ENCODE peak calls at places on chromosomes 5 and 9, in seven cellular contexts. One of them, this sample, is unnamed. For H3K4me1, the result is how much of the 10 kb centered on the place peaks cover.

GRCh38 chr9:90838098-90838497 is 36.5 kb downstream of the SYK start:
- DNase-seq in colonic mucosa: no peak
- DNase-seq in Peyer's patch: peak
- DNase-seq in uterus: no peak
- DNase-seq in ovary: no peak
- DNase-seq in SK-N-SH: no peak
- DNase-seq in transverse colon: no peak
- DNase-seq in this sample: no peak

GRCh38 chr5:129670944-129671343 is 77.0 kb upstream of the MINAR2 start:
- DNase-seq in transverse colon: no peak
- DNase-seq in colonic mucosa: no peak
- DNase-seq in uterus: no peak
- DNase-seq in Peyer's patch: no peak
- DNase-seq in ovary: no peak
- DNase-seq in SK-N-SH: no peak
- DNase-seq in this sample: no peak

GRCh38 chr9:135819905-135820304 is 87.4 kb downstream of the CAMSAP1 start:
- DNase-seq in transverse colon: no peak
- DNase-seq in colonic mucosa: no peak
- DNase-seq in SK-N-SH: no peak
- DNase-seq in uterus: no peak
- DNase-seq in ovary: no peak
- DNase-seq in Peyer's patch: no peak
- DNase-seq in this sample: peak

GRCh38 chr9:88106492-88106891 is 31.8 kb downstream of the SPATA31C2 start:
- DNase-seq in SK-N-SH: peak
- DNase-seq in Peyer's patch: peak
- DNase-seq in uterus: peak
- DNase-seq in ovary: peak
- DNase-seq in colonic mucosa: peak
- DNase-seq in transverse colon: peak
- DNase-seq in this sample: no peak

GRCh38 chr9:131565369-131565768 is 20.0 kb downstream of the PRRT1B start:
- DNase-seq in Peyer's patch: no peak
- DNase-seq in uterus: no peak
- DNase-seq in colonic mucosa: no peak
- DNase-seq in ovary: no peak
- DNase-seq in SK-N-SH: no peak
- DNase-seq in transverse colon: no peak
- DNase-seq in this sample: no peak

GRCh38 chr9:69542942-69543704 is 129.0 kb downstream of the APBA1 start:
- DNase-seq in Peyer's patch: no peak
- DNase-seq in colonic mucosa: no peak
- DNase-seq in ovary: no peak
- DNase-seq in transverse colon: no peak
- DNase-seq in SK-N-SH: peak
- DNase-seq in uterus: no peak
- DNase-seq in this sample: no peak

GRCh38 chr5:68757813-68758212 is 336.0 kb upstream of the SLC30A5 start:
- DNase-seq in ovary: no peak
- DNase-seq in Peyer's patch: peak
- DNase-seq in SK-N-SH: peak
- DNase-seq in uterus: no peak
- DNase-seq in transverse colon: peak
- DNase-seq in colonic mucosa: peak
- DNase-seq in this sample: no peak

GRCh38 chr9:1008256-1008655 is 31.8 kb downstream of the DMRT3 start:
- DNase-seq in colonic mucosa: no peak
- DNase-seq in transverse colon: no peak
- DNase-seq in ovary: no peak
- DNase-seq in SK-N-SH: no peak
- DNase-seq in uterus: no peak
- DNase-seq in Peyer's patch: no peak
- DNase-seq in this sample: no peak

GRCh38 chr9:121912812-121913627 is 180.1 kb downstream of the TTLL11 start:
- DNase-seq in uterus: no peak
- DNase-seq in Peyer's patch: no peak
- DNase-seq in transverse colon: no peak
- DNase-seq in colonic mucosa: no peak
- DNase-seq in ovary: no peak
- DNase-seq in SK-N-SH: no peak
- DNase-seq in this sample: no peak

GRCh38 chr9:68867066-68867465 is 146.8 kb downstream of the PRKACG start:
- DNase-seq in uterus: no peak
- DNase-seq in ovary: no peak
- DNase-seq in SK-N-SH: no peak
- DNase-seq in transverse colon: no peak
- DNase-seq in Peyer's patch: no peak
- DNase-seq in colonic mucosa: no peak
- DNase-seq in this sample: no peak

GRCh38 chr5:172005708-172006377 is 595 bp downstream of the FBXW11 start:
- DNase-seq in ovary: peak
- DNase-seq in transverse colon: peak
- DNase-seq in colonic mucosa: peak
- DNase-seq in Peyer's patch: peak
- DNase-seq in SK-N-SH: peak
- DNase-seq in uterus: peak
- DNase-seq in this sample: peak

GRCh38 chr5:72210913-72211670 is 103.8 kb downstream of the MAP1B start:
- DNase-seq in Peyer's patch: no peak
- DNase-seq in SK-N-SH: no peak
- DNase-seq in colonic mucosa: peak
- DNase-seq in ovary: peak
- DNase-seq in uterus: peak
- DNase-seq in transverse colon: peak
- DNase-seq in this sample: peak
- H3K4me3 ChIP-seq in Peyer's patch: no peak
- H3K4me3 ChIP-seq in SK-N-SH: peak
- H3K4me3 ChIP-seq in colonic mucosa: no peak
- H3K4me3 ChIP-seq in ovary: no peak
- H3K4me3 ChIP-seq in uterus: no peak
- H3K4me3 ChIP-seq in transverse colon: no peak
- H3K4me3 ChIP-seq in this sample: no peak

DNA sequence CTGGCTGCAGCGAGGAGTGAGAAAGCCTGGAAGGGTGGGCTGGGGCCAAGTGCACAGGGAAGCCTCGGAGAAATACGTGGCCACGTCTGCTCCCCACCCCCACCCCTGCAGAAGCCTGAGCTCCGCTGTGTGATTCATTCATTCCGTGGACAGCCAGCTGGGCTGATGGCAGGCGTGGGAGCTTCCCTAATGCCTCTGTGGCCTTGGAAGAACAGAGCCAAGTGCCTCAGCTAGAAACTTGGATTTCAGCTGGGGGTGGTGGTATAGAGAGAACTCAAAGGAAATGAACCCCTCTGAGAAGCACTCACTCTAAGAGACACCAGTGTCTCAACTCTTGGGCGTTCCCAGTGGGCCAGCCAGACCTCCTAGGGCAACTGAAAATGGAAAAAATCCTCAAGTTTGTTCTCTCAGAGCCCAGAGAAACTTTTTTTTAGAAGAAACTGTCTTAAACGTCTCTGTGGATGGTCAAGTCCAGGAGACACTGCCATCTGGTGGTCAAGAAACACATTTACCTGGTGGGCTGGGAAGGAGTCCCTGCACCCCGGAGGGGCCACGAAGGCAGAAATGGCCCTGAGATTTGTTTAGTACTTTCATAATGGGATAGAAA is 18.0 kb downstream of the ATOX1 start:
- DNase-seq in uterus: peak
- DNase-seq in SK-N-SH: peak
- DNase-seq in colonic mucosa: peak
- DNase-seq in transverse colon: peak
- DNase-seq in Peyer's patch: peak
- DNase-seq in ovary: peak
- DNase-seq in this sample: peak
- H3K4me1 ChIP-seq in uterus: under half
- H3K4me1 ChIP-seq in SK-N-SH: under half
- H3K4me1 ChIP-seq in colonic mucosa: under half
- H3K4me1 ChIP-seq in transverse colon: under half
- H3K4me1 ChIP-seq in Peyer's patch: under half
- H3K4me1 ChIP-seq in ovary: under half
- H3K4me1 ChIP-seq in this sample: under half

GRCh38 chr9:94922098-94922607 is 195.7 kb downstream of the AOPEP start:
- DNase-seq in SK-N-SH: no peak
- DNase-seq in Peyer's patch: peak
- DNase-seq in uterus: peak
- DNase-seq in transverse colon: no peak
- DNase-seq in ovary: peak
- DNase-seq in colonic mucosa: no peak
- DNase-seq in this sample: peak
- H3K4me3 ChIP-seq in SK-N-SH: peak
- H3K4me3 ChIP-seq in Peyer's patch: no peak
- H3K4me3 ChIP-seq in uterus: no peak
- H3K4me3 ChIP-seq in transverse colon: no peak
- H3K4me3 ChIP-seq in ovary: no peak
- H3K4me3 ChIP-seq in colonic mucosa: no peak
- H3K4me3 ChIP-seq in this sample: peak

GRCh38 chr5:136020383-136021015 is 8.3 kb upstream of the TGFBI start:
- DNase-seq in Peyer's patch: no peak
- DNase-seq in SK-N-SH: peak
- DNase-seq in colonic mucosa: no peak
- DNase-seq in ovary: no peak
- DNase-seq in uterus: peak
- DNase-seq in transverse colon: peak
- DNase-seq in this sample: no peak

GRCh38 chr5:136021016-136021405 is 7.8 kb upstream of the TGFBI start:
- DNase-seq in ovary: no peak
- DNase-seq in colonic mucosa: no peak
- DNase-seq in uterus: no peak
- DNase-seq in Peyer's patch: no peak
- DNase-seq in transverse colon: no peak
- DNase-seq in SK-N-SH: no peak
- DNase-seq in this sample: no peak

GRCh38 chr5:136020001-136020382 is 8.8 kb upstream of the TGFBI start:
- DNase-seq in SK-N-SH: no peak
- DNase-seq in colonic mucosa: no peak
- DNase-seq in ovary: no peak
- DNase-seq in uterus: no peak
- DNase-seq in Peyer's patch: no peak
- DNase-seq in transverse colon: no peak
- DNase-seq in this sample: no peak

GRCh38 chr5:136016945-136017530 is 11.8 kb upstream of the TGFBI start:
- DNase-seq in colonic mucosa: no peak
- DNase-seq in transverse colon: no peak
- DNase-seq in ovary: no peak
- DNase-seq in uterus: no peak
- DNase-seq in SK-N-SH: no peak
- DNase-seq in Peyer's patch: no peak
- DNase-seq in this sample: no peak

DNA sequence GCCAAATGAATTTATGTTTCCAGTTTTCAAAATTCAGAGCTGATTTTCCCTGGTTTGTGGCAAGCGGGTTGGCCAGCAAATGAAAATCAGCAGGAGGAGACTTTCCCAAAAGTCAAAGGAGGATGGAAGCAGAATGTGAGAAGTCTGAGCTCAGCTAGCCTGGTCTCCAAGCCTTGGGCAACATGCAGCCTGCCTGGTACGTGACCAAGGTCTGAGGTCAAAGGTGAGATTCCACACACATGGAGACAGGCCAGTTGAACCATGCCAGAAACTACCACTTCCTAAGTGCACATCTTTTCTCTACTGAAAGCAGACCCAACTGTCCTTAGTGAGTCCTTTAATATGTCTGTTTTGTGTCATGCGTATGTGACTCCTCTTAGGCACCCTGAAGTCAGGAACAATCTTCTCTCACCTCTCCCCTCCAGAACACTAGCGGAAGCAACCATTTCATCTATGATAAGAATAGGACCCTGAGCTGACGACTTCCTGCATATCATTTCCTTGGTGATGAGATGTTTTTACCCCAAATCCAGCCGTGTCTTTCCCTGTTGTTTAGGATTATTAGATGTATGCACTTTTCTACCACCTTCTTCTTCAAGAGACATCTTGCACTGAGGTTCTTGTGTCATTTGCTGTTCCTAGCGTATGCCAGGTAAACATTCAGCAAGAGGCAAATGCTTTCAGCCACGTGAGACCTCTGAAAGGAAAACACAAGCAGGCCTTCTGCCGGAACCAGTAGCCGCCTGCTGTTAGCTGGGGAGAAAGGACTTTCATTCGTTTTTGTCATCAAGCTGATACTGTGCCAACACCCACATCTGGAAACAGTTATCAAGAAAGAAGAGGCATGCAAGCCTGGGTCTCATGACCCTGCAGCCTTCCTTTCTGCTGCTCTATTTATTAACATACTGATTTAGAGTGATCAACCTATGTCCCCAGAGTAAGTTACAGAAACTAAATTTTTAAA is 9.7 kb upstream of the TGFBI start:
- DNase-seq in ovary: no peak
- DNase-seq in colonic mucosa: peak
- DNase-seq in uterus: peak
- DNase-seq in SK-N-SH: peak
- DNase-seq in transverse colon: peak
- DNase-seq in Peyer's patch: peak
- DNase-seq in this sample: peak
- H3K4me1 ChIP-seq in ovary: under half
- H3K4me1 ChIP-seq in colonic mucosa: under half
- H3K4me1 ChIP-seq in uterus: under half
- H3K4me1 ChIP-seq in SK-N-SH: half or more
- H3K4me1 ChIP-seq in transverse colon: under half
- H3K4me1 ChIP-seq in Peyer's patch: under half
- H3K4me1 ChIP-seq in this sample: half or more